ENCODE peak calls at places on chromosome 15, in ten cellular contexts. N is HTR-8/SVneo; H is stimulated activated CD8-positive, alpha-beta memory T cell treated with anti-CD3 and anti-CD28 coated beads, Interleukin-2, amount 100 ng/mL, for 1 hour; B is astrocyte of the spinal cord; U is naive thymus-derived CD8-positive, alpha-beta T cell; D is occipital lobe; G is LoVo; A is T1000; P is NT2/D1; J is RPMI7951. L is an unnamed sample.

GRCh38 chr15:78065284-78065872 is 12.1 kb downstream of the TBC1D2B start:
- DNase-seq in N (peak), H (no peak), B (peak), U (no peak), D (no peak), G (peak), A (peak), P (no peak), J (peak), L (no peak)

GRCh38 chr15:77874071-77874470 is 203.4 kb downstream of the TBC1D2B start:
- DNase-seq in N (no peak), H (no peak), B (no peak), U (no peak), D (no peak), G (no peak), A (no peak), P (no peak), J (no peak), L (no peak)

GRCh38 chr15:81398910-81399551 is 25.0 kb upstream of the TMC3 start:
- DNase-seq in N (no peak), H (no peak), B (no peak), U (no peak), D (no peak), G (peak), A (no peak), P (no peak), J (no peak), L (no peak)

GRCh38 chr15:29032776-29033175 is 147.0 kb downstream of the APBA2 start:
- DNase-seq in N (no peak), H (no peak), B (no peak), U (no peak), D (no peak), G (no peak), A (no peak), P (no peak), J (no peak), L (no peak)

GRCh38 chr15:80875568-80875967 is 96.4 kb downstream of the CEMIP start:
- DNase-seq in N (no peak), H (no peak), B (no peak), U (no peak), D (peak), G (no peak), A (no peak), P (no peak), J (no peak), L (no peak)

GRCh38 chr15:60408438-60409105 is 10.8 kb upstream of the ANXA2 start:
- DNase-seq in N (peak), H (no peak), B (peak), U (no peak), D (no peak), G (peak), A (no peak), P (no peak), J (peak), L (no peak)

GRCh38 chr15:90557651-90558084 is 27.9 kb downstream of the CRTC3 start:
- DNase-seq in N (no peak), H (no peak), B (peak), U (no peak), D (peak), G (no peak), A (no peak), P (no peak), J (peak), L (no peak)

GRCh38 chr15:61796056-61796455 is 264.2 kb downstream of the VPS13C start:
- DNase-seq in N (no peak), H (no peak), B (peak), U (no peak), D (no peak), G (no peak), A (no peak), P (no peak), J (peak), L (no peak)

GRCh38 chr15:51135276-51135675 is 40.6 kb upstream of the TNFAIP8L3 start:
- DNase-seq in N (no peak), H (no peak), B (peak), U (no peak), D (no peak), G (no peak), A (no peak), P (no peak), J (peak), L (no peak)

GRCh38 chr15:92385096-92385495 is 8.6 kb upstream of the ST8SIA2 start:
- DNase-seq in N (no peak), H (no peak), B (no peak), U (no peak), D (no peak), G (no peak), A (no peak), P (no peak), J (peak), L (no peak)

GRCh38 chr15:74324714-74325113 is 42.7 kb downstream of the CYP11A1 start:
- DNase-seq in N (no peak), H (no peak), B (no peak), U (no peak), D (no peak), G (no peak), A (no peak), P (no peak), J (no peak), L (no peak)

GRCh38 chr15:36970522-36970921 is 129.8 kb downstream of the MEIS2 start:
- DNase-seq in N (no peak), H (no peak), B (no peak), U (no peak), D (no peak), G (peak), A (no peak), P (no peak), J (no peak), L (no peak)

GRCh38 chr15:85289677-85290365 is 90.6 kb upstream of the AKAP13 start:
- DNase-seq in N (peak), H (no peak), B (peak), U (peak), D (no peak), G (peak), A (peak), P (no peak), J (peak), L (no peak)